ENCODE peak calls at places on chromosomes 11 and 22, in eight cellular contexts. One of them, this sample, is unnamed.

GRCh38 chr22:39724390-39724789 is 153.8 kb downstream of the CACNA1I start:
- DNase-seq in endodermal cell: peak; percentile 67
- DNase-seq in stimulated activated CD4-positive, alpha-beta T cell treated with anti-CD3 and anti-CD28 coated beads, Interleukin-4, amount 100 ng/mL, for 24 hours: no peak
- DNase-seq in activated T-cell treated with anti-CD3 and anti-CD28 coated beads for 1 hour: no peak
- DNase-seq in HS-5: no peak
- DNase-seq in GM13977: no peak
- DNase-seq in posterior vena cava: no peak
- DNase-seq in activated naive CD4-positive, alpha-beta T cell: no peak
- DNase-seq in this sample: peak; percentile 24

GRCh38 chr22:19878461-19879247 is 24.0 kb upstream of the GNB1L start:
- DNase-seq in HS-5: no peak
- DNase-seq in posterior vena cava: peak; percentile 68
- DNase-seq in endodermal cell: peak; percentile 32
- DNase-seq in GM13977: no peak
- DNase-seq in activated T-cell treated with anti-CD3 and anti-CD28 coated beads for 1 hour: no peak
- DNase-seq in activated naive CD4-positive, alpha-beta T cell: no peak
- DNase-seq in stimulated activated CD4-positive, alpha-beta T cell treated with anti-CD3 and anti-CD28 coated beads, Interleukin-4, amount 100 ng/mL, for 24 hours: no peak
- DNase-seq in this sample: peak; percentile 33

GRCh38 chr11:36431429-36432092 is 78.5 kb downstream of the TRAF6 start:
- DNase-seq in activated T-cell treated with anti-CD3 and anti-CD28 coated beads for 1 hour: no peak
- DNase-seq in endodermal cell: no peak
- DNase-seq in posterior vena cava: peak; percentile 88
- DNase-seq in HS-5: peak; percentile 71
- DNase-seq in activated naive CD4-positive, alpha-beta T cell: no peak
- DNase-seq in stimulated activated CD4-positive, alpha-beta T cell treated with anti-CD3 and anti-CD28 coated beads, Interleukin-4, amount 100 ng/mL, for 24 hours: peak; percentile 31
- DNase-seq in GM13977: no peak
- DNase-seq in this sample: no peak

GRCh38 chr11:4048340-4048739 is 46.3 kb upstream of the RRM1 start:
- DNase-seq in activated naive CD4-positive, alpha-beta T cell: no peak
- DNase-seq in activated T-cell treated with anti-CD3 and anti-CD28 coated beads for 1 hour: no peak
- DNase-seq in GM13977: no peak
- DNase-seq in stimulated activated CD4-positive, alpha-beta T cell treated with anti-CD3 and anti-CD28 coated beads, Interleukin-4, amount 100 ng/mL, for 24 hours: no peak
- DNase-seq in HS-5: no peak
- DNase-seq in endodermal cell: no peak
- DNase-seq in posterior vena cava: no peak
- DNase-seq in this sample: no peak

GRCh38 chr11:125999234-125999880 is 53.5 kb downstream of the VSIG10L2 start:
- DNase-seq in GM13977: no peak
- DNase-seq in stimulated activated CD4-positive, alpha-beta T cell treated with anti-CD3 and anti-CD28 coated beads, Interleukin-4, amount 100 ng/mL, for 24 hours: no peak
- DNase-seq in posterior vena cava: no peak
- DNase-seq in activated T-cell treated with anti-CD3 and anti-CD28 coated beads for 1 hour: no peak
- DNase-seq in HS-5: no peak
- DNase-seq in activated naive CD4-positive, alpha-beta T cell: no peak
- DNase-seq in endodermal cell: no peak
- DNase-seq in this sample: no peak

GRCh38 chr22:16824718-16825687 is at the start of gene XKR3:
- DNase-seq in stimulated activated CD4-positive, alpha-beta T cell treated with anti-CD3 and anti-CD28 coated beads, Interleukin-4, amount 100 ng/mL, for 24 hours: no peak
- DNase-seq in endodermal cell: peak; percentile 47
- DNase-seq in posterior vena cava: no peak
- DNase-seq in activated naive CD4-positive, alpha-beta T cell: no peak
- DNase-seq in activated T-cell treated with anti-CD3 and anti-CD28 coated beads for 1 hour: no peak
- DNase-seq in HS-5: no peak
- DNase-seq in GM13977: no peak
- DNase-seq in this sample: no peak

GRCh38 chr11:942853-943252 is 17.2 kb downstream of the AP2A2 start:
- DNase-seq in GM13977: no peak
- DNase-seq in HS-5: no peak
- DNase-seq in activated naive CD4-positive, alpha-beta T cell: no peak
- DNase-seq in endodermal cell: no peak
- DNase-seq in activated T-cell treated with anti-CD3 and anti-CD28 coated beads for 1 hour: no peak
- DNase-seq in posterior vena cava: no peak
- DNase-seq in stimulated activated CD4-positive, alpha-beta T cell treated with anti-CD3 and anti-CD28 coated beads, Interleukin-4, amount 100 ng/mL, for 24 hours: no peak
- DNase-seq in this sample: no peak

GRCh38 chr11:86151188-86152005 is 82.5 kb upstream of the PICALM start:
- DNase-seq in activated naive CD4-positive, alpha-beta T cell: no peak
- DNase-seq in posterior vena cava: peak; percentile 81
- DNase-seq in HS-5: no peak
- DNase-seq in activated T-cell treated with anti-CD3 and anti-CD28 coated beads for 1 hour: no peak
- DNase-seq in GM13977: no peak
- DNase-seq in stimulated activated CD4-positive, alpha-beta T cell treated with anti-CD3 and anti-CD28 coated beads, Interleukin-4, amount 100 ng/mL, for 24 hours: no peak
- DNase-seq in endodermal cell: peak; percentile 62
- DNase-seq in this sample: peak; percentile 76

GRCh38 chr11:27313157-27313821 is 49.7 kb downstream of the CCDC34 start:
- DNase-seq in posterior vena cava: no peak
- DNase-seq in HS-5: no peak
- DNase-seq in GM13977: no peak
- DNase-seq in stimulated activated CD4-positive, alpha-beta T cell treated with anti-CD3 and anti-CD28 coated beads, Interleukin-4, amount 100 ng/mL, for 24 hours: no peak
- DNase-seq in activated naive CD4-positive, alpha-beta T cell: no peak
- DNase-seq in activated T-cell treated with anti-CD3 and anti-CD28 coated beads for 1 hour: no peak
- DNase-seq in endodermal cell: no peak
- DNase-seq in this sample: no peak

GRCh38 chr11:20049231-20049630 is 111.0 kb downstream of the DBX1 start:
- DNase-seq in posterior vena cava: no peak
- DNase-seq in HS-5: no peak
- DNase-seq in endodermal cell: peak; percentile 15
- DNase-seq in activated naive CD4-positive, alpha-beta T cell: no peak
- DNase-seq in GM13977: no peak
- DNase-seq in stimulated activated CD4-positive, alpha-beta T cell treated with anti-CD3 and anti-CD28 coated beads, Interleukin-4, amount 100 ng/mL, for 24 hours: no peak
- DNase-seq in activated T-cell treated with anti-CD3 and anti-CD28 coated beads for 1 hour: no peak
- DNase-seq in this sample: no peak

GRCh38 chr11:75583710-75584658 is 21.9 kb downstream of the SERPINH1 start:
- DNase-seq in stimulated activated CD4-positive, alpha-beta T cell treated with anti-CD3 and anti-CD28 coated beads, Interleukin-4, amount 100 ng/mL, for 24 hours: no peak
- DNase-seq in activated naive CD4-positive, alpha-beta T cell: no peak
- DNase-seq in endodermal cell: peak; percentile 91
- DNase-seq in activated T-cell treated with anti-CD3 and anti-CD28 coated beads for 1 hour: no peak
- DNase-seq in HS-5: no peak
- DNase-seq in GM13977: peak; percentile 51
- DNase-seq in posterior vena cava: peak; percentile 93
- DNase-seq in this sample: peak; percentile 63

GRCh38 chr11:93704237-93704636 is 37.1 kb downstream of the TAF1D start:
- DNase-seq in GM13977: no peak
- DNase-seq in endodermal cell: no peak
- DNase-seq in activated T-cell treated with anti-CD3 and anti-CD28 coated beads for 1 hour: no peak
- DNase-seq in stimulated activated CD4-positive, alpha-beta T cell treated with anti-CD3 and anti-CD28 coated beads, Interleukin-4, amount 100 ng/mL, for 24 hours: no peak
- DNase-seq in posterior vena cava: no peak
- DNase-seq in HS-5: no peak
- DNase-seq in activated naive CD4-positive, alpha-beta T cell: no peak
- DNase-seq in this sample: no peak

GRCh38 chr11:952406-953385 is 27.0 kb downstream of the AP2A2 start:
- DNase-seq in activated naive CD4-positive, alpha-beta T cell: no peak
- DNase-seq in activated T-cell treated with anti-CD3 and anti-CD28 coated beads for 1 hour: no peak
- DNase-seq in HS-5: no peak
- DNase-seq in GM13977: no peak
- DNase-seq in endodermal cell: no peak
- DNase-seq in stimulated activated CD4-positive, alpha-beta T cell treated with anti-CD3 and anti-CD28 coated beads, Interleukin-4, amount 100 ng/mL, for 24 hours: no peak
- DNase-seq in posterior vena cava: no peak
- DNase-seq in this sample: no peak

GRCh38 chr11:65858354-65859133 is 564 bp upstream of the CFL1 start:
- DNase-seq in GM13977: peak; percentile 94
- DNase-seq in activated T-cell treated with anti-CD3 and anti-CD28 coated beads for 1 hour: no peak
- DNase-seq in HS-5: no peak
- DNase-seq in endodermal cell: no peak
- DNase-seq in activated naive CD4-positive, alpha-beta T cell: no peak
- DNase-seq in posterior vena cava: no peak
- DNase-seq in stimulated activated CD4-positive, alpha-beta T cell treated with anti-CD3 and anti-CD28 coated beads, Interleukin-4, amount 100 ng/mL, for 24 hours: no peak
- DNase-seq in this sample: no peak

GRCh38 chr11:55970935-55971334 is 1.2 kb upstream of the OR10AG1 start:
- DNase-seq in GM13977: no peak
- DNase-seq in stimulated activated CD4-positive, alpha-beta T cell treated with anti-CD3 and anti-CD28 coated beads, Interleukin-4, amount 100 ng/mL, for 24 hours: no peak
- DNase-seq in activated T-cell treated with anti-CD3 and anti-CD28 coated beads for 1 hour: no peak
- DNase-seq in HS-5: no peak
- DNase-seq in endodermal cell: no peak
- DNase-seq in posterior vena cava: no peak
- DNase-seq in activated naive CD4-positive, alpha-beta T cell: no peak
- DNase-seq in this sample: no peak

GRCh38 chr11:128394436-128395089 is 192.8 kb downstream of the ETS1 start:
- DNase-seq in posterior vena cava: no peak
- DNase-seq in endodermal cell: no peak
- DNase-seq in activated naive CD4-positive, alpha-beta T cell: no peak
- DNase-seq in HS-5: no peak
- DNase-seq in activated T-cell treated with anti-CD3 and anti-CD28 coated beads for 1 hour: no peak
- DNase-seq in GM13977: no peak
- DNase-seq in stimulated activated CD4-positive, alpha-beta T cell treated with anti-CD3 and anti-CD28 coated beads, Interleukin-4, amount 100 ng/mL, for 24 hours: no peak
- DNase-seq in this sample: no peak

GRCh38 chr11:11989774-11990744 is 18.4 kb downstream of the DKK3 start:
- DNase-seq in activated T-cell treated with anti-CD3 and anti-CD28 coated beads for 1 hour: no peak
- DNase-seq in GM13977: no peak
- DNase-seq in stimulated activated CD4-positive, alpha-beta T cell treated with anti-CD3 and anti-CD28 coated beads, Interleukin-4, amount 100 ng/mL, for 24 hours: no peak
- DNase-seq in posterior vena cava: no peak
- DNase-seq in activated naive CD4-positive, alpha-beta T cell: no peak
- DNase-seq in HS-5: no peak
- DNase-seq in endodermal cell: peak; percentile 41
- DNase-seq in this sample: no peak

This sample was measured in breast epithelium.